ENCODE peak calls at places on chromosomes 3 and 15, in four cellular contexts. P, M, A and W are unnamed samples.
A peak's percentile ranks its signal among the peaks of the same experiment; 100 is the strongest.

GRCh38 chr3:128801779-128802369 is 75.9 kb downstream of the RAB7A start:
- DNase-seq in P (no peak), A (no peak), M (no peak), W (no peak)

GRCh38 chr3:194439915-194440550 is 41.0 kb upstream of the GP5 start:
- DNase-seq in A (no peak), P (no peak), M (no peak), W (no peak)

GRCh38 chr3:30924763-30925162 is 30.3 kb upstream of the GADL1 start:
- DNase-seq in M (peak; percentile 58), A (peak; percentile 31), P (no peak), W (no peak)

GRCh38 chr3:29940759-29941319 is 660.0 kb downstream of the RBMS3 start:
- DNase-seq in P (no peak), M (peak; percentile 18), A (no peak), W (no peak)

GRCh38 chr3:43515208-43515917 is 106.4 kb downstream of the ANO10 start:
- DNase-seq in A (no peak), P (no peak), M (no peak), W (no peak)

GRCh38 chr3:115990669-115991068 is 367.4 kb downstream of the GAP43 start:
- DNase-seq in A (no peak), P (no peak), M (no peak), W (no peak)

GRCh38 chr3:147113293-147114045 is 292.9 kb downstream of the ZIC4 start:
- DNase-seq in P (no peak), M (peak; percentile 20), A (peak; percentile 88), W (no peak)

GRCh38 chr3:158732856-158733200 is 571 bp upstream of the RARRES1 start:
- DNase-seq in A (no peak), M (no peak), P (peak; percentile 57), W (no peak)

GRCh38 chr3:23811117-23811487 is 5.3 kb downstream of the UBE2E1 start:
- DNase-seq in P (no peak), M (peak; percentile 28), A (no peak), W (no peak)

GRCh38 chr3:197421021-197421420 is 122.6 kb upstream of the DLG1 start:
- DNase-seq in P (no peak), M (no peak), A (no peak), W (no peak)

GRCh38 chr15:95948371-95948770 is 382.1 kb upstream of the NR2F2 start:
- DNase-seq in A (no peak), P (no peak), M (no peak), W (no peak)

GRCh38 chr3:171261487-171261886 is 198.7 kb downstream of the TNIK start:
- DNase-seq in P (no peak), A (peak; percentile 24), M (no peak), W (no peak)

GRCh38 chr3:39153977-39154299 is 547 bp upstream of the CSRNP1 start:
- DNase-seq in P (no peak), M (no peak), A (no peak), W (no peak)

GRCh38 chr3:31979006-31979697 is 1.9 kb downstream of the OSBPL10 start:
- DNase-seq in P (no peak), M (no peak), A (no peak), W (no peak)

GRCh38 chr3:111936191-111936841 is 42.5 kb upstream of the ABHD10 start:
- DNase-seq in P (no peak), M (peak; percentile 59), A (peak; percentile 84), W (no peak)

GRCh38 chr3:110995461-110996226 is 76.0 kb upstream of the NECTIN3 start:
- DNase-seq in P (no peak), A (peak; percentile 74), M (no peak), W (no peak)

GRCh38 chr15:68415501-68416157 is 16.3 kb downstream of the ITGA11 start:
- DNase-seq in M (no peak), A (no peak), P (peak; percentile 20), W (no peak)

GRCh38 chr3:139674585-139675260 is 3.0 kb downstream of the NMNAT3 start:
- DNase-seq in A (no peak), P (no peak), M (peak; percentile 94), W (no peak)

GRCh38 chr3:9649791-9650521 is 651 bp downstream of the MTMR14 start:
- DNase-seq in A (no peak), M (peak; percentile 19), P (no peak), W (no peak)

GRCh38 chr3:105836533-105836932 is 32.3 kb downstream of the CBLB start:
- DNase-seq in P (no peak), A (peak; percentile 95), M (no peak), W (no peak)

GRCh38 chr3:193734737-193735366 is 141.8 kb downstream of the OPA1 start:
- DNase-seq in M (peak; percentile 87), A (no peak), P (no peak), W (no peak)

GRCh38 chr15:90362936-90363212 is 10.8 kb downstream of the ZNF774 start:
- DNase-seq in M (no peak), P (no peak), A (peak; percentile 92), W (no peak)

GRCh38 chr3:166052440-166052839 is 215.2 kb upstream of the BCHE start:
- DNase-seq in A (no peak), M (no peak), P (peak; percentile 49), W (no peak)

GRCh38 chr15:84982301-84982920 is 755 bp downstream of the PDE8A start:
- DNase-seq in A (peak; percentile 18), M (peak; percentile 46), P (peak; percentile 48), W (no peak)

GRCh38 chr15:58669108-58669507 is 80.4 kb downstream of the ADAM10 start:
- DNase-seq in P (no peak), M (no peak), A (peak; percentile 3), W (no peak)

GRCh38 chr3:110932515-110933095 is 139.0 kb upstream of the NECTIN3 start:
- DNase-seq in A (peak; percentile 16), M (no peak), P (no peak), W (no peak)

GRCh38 chr3:58249358-58250092 is 11.9 kb downstream of the ABHD6 start:
- DNase-seq in P (no peak), M (no peak), A (no peak), W (peak; percentile 87)

GRCh38 chr3:20515834-20516233 is 329.8 kb upstream of the SGO1 start:
- DNase-seq in A (no peak), P (no peak), M (no peak), W (no peak)

GRCh38 chr3:94441494-94441847 is 378.6 kb downstream of the NSUN3 start:
- DNase-seq in A (no peak), P (no peak), M (no peak), W (no peak)

GRCh38 chr15:101121511-101122090 is 130.2 kb downstream of the CHSY1 start:
- DNase-seq in A (peak; percentile 74), M (peak; percentile 45), P (peak; percentile 74), W (peak; percentile 23)

GRCh38 chr3:170387952-170388351 is 30.4 kb downstream of the SKIL start:
- DNase-seq in P (no peak), A (peak; percentile 11), M (peak; percentile 49), W (no peak)

GRCh38 chr15:48374472-48374871 is 43.2 kb downstream of the DUT start:
- DNase-seq in P (no peak), M (no peak), A (peak; percentile 22), W (no peak)

GRCh38 chr3:8822141-8822540 is 52.7 kb upstream of the OXTR start:
- DNase-seq in P (no peak), A (peak; percentile 74), M (peak; percentile 68), W (no peak)

GRCh38 chr3:126151562-126152302 is 28.7 kb downstream of the ALDH1L1 start:
- DNase-seq in M (peak; percentile 14), P (peak; percentile 15), A (no peak), W (no peak)

GRCh38 chr3:13018039-13018431 is 55.2 kb downstream of the IQSEC1 start:
- DNase-seq in M (no peak), P (peak; percentile 57), A (no peak), W (no peak)

DNA sequence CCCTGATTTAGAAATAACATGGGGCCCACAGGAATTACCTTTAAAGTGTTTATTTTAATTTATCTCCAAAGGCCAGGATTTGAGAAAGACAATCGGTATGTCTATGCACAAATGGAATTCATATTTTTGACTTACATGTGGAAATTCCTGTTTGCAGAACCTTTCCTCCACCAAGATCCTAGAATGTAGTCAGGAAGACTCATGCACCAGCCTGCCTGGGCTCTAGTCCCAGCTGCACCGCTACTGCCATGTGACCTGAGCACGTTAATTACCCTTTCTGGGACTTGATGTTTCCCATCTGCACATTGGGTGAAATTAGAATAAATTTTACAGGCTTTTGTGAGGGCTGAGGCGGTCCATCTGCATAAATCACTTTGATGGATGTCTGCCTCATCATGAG is 194.2 kb downstream of the ATP10A start:
- DNase-seq in P (no peak), M (peak; percentile 93), A (no peak), W (no peak)
- H2AK5ac ChIP-seq in P (no peak overlapping the region), M (no peak overlapping the region), A (no peak overlapping the region), W (no peak overlapping the region)

GRCh38 chr3:50156991-50157493 is 1.9 kb downstream of the SEMA3F start:
- DNase-seq in M (no peak), A (peak; percentile 40), P (peak; percentile 75), W (no peak)
- H4K91ac ChIP-seq in M (peak overlapping the region; percentile 86), A (peak overlapping the region; percentile 97), P (no peak overlapping the region), W (no peak overlapping the region)

GRCh38 chr3:103863381-103863780 is 1428.6 kb downstream of the ZPLD1 start:
- DNase-seq in M (no peak), P (no peak), A (no peak), W (no peak)
- H2AK5ac ChIP-seq in M (no peak overlapping the region), P (no peak overlapping the region), A (no peak overlapping the region), W (no peak overlapping the region)

GRCh38 chr3:122578110-122578740 is 775 bp downstream of the PARP15 start:
- DNase-seq in M (no peak), A (no peak), P (no peak), W (no peak)
- H4K91ac ChIP-seq in M (no peak overlapping the region), A (no peak overlapping the region), P (no peak overlapping the region), W (no peak overlapping the region)

DNA sequence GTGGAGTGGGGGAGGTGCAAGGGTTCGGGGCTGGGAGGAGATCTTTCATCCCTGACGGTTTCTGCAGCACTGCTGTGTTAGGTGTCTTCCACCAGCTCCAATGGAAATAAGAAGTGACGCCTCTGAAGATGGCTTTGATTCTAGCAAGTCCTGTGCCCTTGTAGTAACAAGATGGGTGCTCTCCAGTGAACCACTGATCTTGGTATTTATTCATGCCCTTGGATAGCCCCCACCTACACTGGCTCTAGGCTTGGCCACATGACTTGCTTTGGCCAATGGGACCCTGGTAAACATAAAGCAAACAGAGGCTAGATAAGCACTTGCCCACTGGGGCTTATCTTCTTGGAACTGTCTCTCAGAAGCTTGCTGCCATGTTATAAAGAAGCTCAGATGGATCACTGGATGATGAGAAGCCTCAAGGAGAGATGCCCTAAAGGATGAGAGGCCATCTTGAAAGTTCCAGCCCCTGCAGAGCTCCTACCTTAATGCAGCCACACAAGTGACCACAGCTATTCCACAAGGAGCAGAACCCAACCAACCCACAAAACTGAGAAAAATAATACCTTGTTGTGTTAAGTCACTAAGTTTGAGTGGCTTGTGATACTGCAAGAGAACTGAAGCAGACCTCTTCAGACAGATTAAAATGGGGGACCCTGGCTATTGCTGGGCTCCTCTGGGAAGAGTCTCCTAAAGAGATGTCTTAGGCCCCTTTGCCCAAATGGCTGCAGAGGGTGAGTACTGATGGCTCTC is 137.9 kb downstream of the PDCD6IP start:
- DNase-seq in P (no peak), M (no peak), A (no peak), W (no peak)
- H2AK5ac ChIP-seq in P (no peak overlapping the region), M (no peak overlapping the region), A (no peak overlapping the region), W (no peak overlapping the region)

GRCh38 chr15:73887481-73887880 is 14.1 kb downstream of the TBC1D21 start:
- DNase-seq in P (no peak), M (no peak), A (no peak), W (no peak)
- H4K91ac ChIP-seq in P (no peak overlapping the region), M (no peak overlapping the region), A (no peak overlapping the region), W (no peak overlapping the region)

GRCh38 chr3:4819294-4819693 is 159.9 kb upstream of the BHLHE40 start:
- DNase-seq in P (no peak), M (no peak), A (no peak), W (no peak)
- H2AK5ac ChIP-seq in P (no peak overlapping the region), M (no peak overlapping the region), A (no peak overlapping the region), W (no peak overlapping the region)